ENCODE peak calls at places on chromosome 10, in six cellular contexts. One of them, this sample, is unnamed.

GRCh38 chr10:72257051-72257892 is 16.5 kb upstream of the DDIT4 start:
- DNase-seq in occipital lobe: no peak
- DNase-seq in neural crest cell: no peak
- DNase-seq in RKO: no peak
- DNase-seq in NCI-H2081 treated with DMSO at 0.1 percent for 48 hours: no peak
- DNase-seq in T follicular helper cell: no peak
- DNase-seq in this sample: no peak

GRCh38 chr10:129854796-129855705 is 109.0 kb downstream of the EBF3 start:
- DNase-seq in T follicular helper cell: no peak
- DNase-seq in neural crest cell: no peak
- DNase-seq in occipital lobe: no peak
- DNase-seq in NCI-H2081 treated with DMSO at 0.1 percent for 48 hours: no peak
- DNase-seq in RKO: no peak
- DNase-seq in this sample: no peak

GRCh38 chr10:81081887-81082620 is 544.4 kb downstream of the SH2D4B start:
- DNase-seq in neural crest cell: no peak
- DNase-seq in NCI-H2081 treated with DMSO at 0.1 percent for 48 hours: no peak
- DNase-seq in occipital lobe: no peak
- DNase-seq in RKO: peak; percentile 21
- DNase-seq in T follicular helper cell: no peak
- DNase-seq in this sample: peak; percentile 22

GRCh38 chr10:95500649-95501048 is 60.5 kb downstream of the SORBS1 start:
- DNase-seq in RKO: no peak
- DNase-seq in NCI-H2081 treated with DMSO at 0.1 percent for 48 hours: no peak
- DNase-seq in T follicular helper cell: no peak
- DNase-seq in occipital lobe: no peak
- DNase-seq in neural crest cell: no peak
- DNase-seq in this sample: no peak

GRCh38 chr10:62386401-62387320 is 12.5 kb downstream of the ZNF365 start:
- DNase-seq in T follicular helper cell: no peak
- DNase-seq in NCI-H2081 treated with DMSO at 0.1 percent for 48 hours: no peak
- DNase-seq in neural crest cell: no peak
- DNase-seq in occipital lobe: no peak
- DNase-seq in RKO: no peak
- DNase-seq in this sample: no peak

GRCh38 chr10:59580257-59580863 is 129.3 kb downstream of the SLC16A9 start:
- DNase-seq in neural crest cell: no peak
- DNase-seq in NCI-H2081 treated with DMSO at 0.1 percent for 48 hours: peak; percentile 27
- DNase-seq in occipital lobe: no peak
- DNase-seq in RKO: peak; percentile 46
- DNase-seq in T follicular helper cell: no peak
- DNase-seq in this sample: no peak

GRCh38 chr10:78947226-78947625 is 121.5 kb upstream of the ZMIZ1 start:
- DNase-seq in occipital lobe: no peak
- DNase-seq in NCI-H2081 treated with DMSO at 0.1 percent for 48 hours: no peak
- DNase-seq in T follicular helper cell: no peak
- DNase-seq in RKO: no peak
- DNase-seq in neural crest cell: no peak
- DNase-seq in this sample: no peak

GRCh38 chr10:124677291-124677690 is 66.9 kb downstream of the FAM53B start:
- DNase-seq in occipital lobe: no peak
- DNase-seq in RKO: no peak
- DNase-seq in neural crest cell: peak; percentile 14
- DNase-seq in T follicular helper cell: no peak
- DNase-seq in NCI-H2081 treated with DMSO at 0.1 percent for 48 hours: no peak
- DNase-seq in this sample: no peak

GRCh38 chr10:59904431-59905065 is 1.8 kb downstream of the CCDC6 start:
- DNase-seq in T follicular helper cell: no peak
- DNase-seq in RKO: peak; percentile 20
- DNase-seq in neural crest cell: no peak
- DNase-seq in occipital lobe: no peak
- DNase-seq in NCI-H2081 treated with DMSO at 0.1 percent for 48 hours: no peak
- DNase-seq in this sample: no peak

GRCh38 chr10:71753960-71754505 is 19.3 kb downstream of the VSIR start:
- DNase-seq in NCI-H2081 treated with DMSO at 0.1 percent for 48 hours: no peak
- DNase-seq in occipital lobe: no peak
- DNase-seq in neural crest cell: no peak
- DNase-seq in RKO: no peak
- DNase-seq in T follicular helper cell: no peak
- DNase-seq in this sample: no peak

GRCh38 chr10:101960879-101961395 is 95.0 kb downstream of the ARMH3 start:
- DNase-seq in occipital lobe: no peak
- DNase-seq in T follicular helper cell: no peak
- DNase-seq in RKO: no peak
- DNase-seq in neural crest cell: no peak
- DNase-seq in NCI-H2081 treated with DMSO at 0.1 percent for 48 hours: no peak
- DNase-seq in this sample: no peak

GRCh38 chr10:48444861-48445841 is 138.7 kb downstream of the MAPK8 start:
- DNase-seq in occipital lobe: no peak
- DNase-seq in NCI-H2081 treated with DMSO at 0.1 percent for 48 hours: no peak
- DNase-seq in neural crest cell: no peak
- DNase-seq in RKO: no peak
- DNase-seq in T follicular helper cell: no peak
- DNase-seq in this sample: no peak

GRCh38 chr10:11336703-11337102 is 274.7 kb downstream of the USP6NL start:
- DNase-seq in RKO: no peak
- DNase-seq in occipital lobe: no peak
- DNase-seq in NCI-H2081 treated with DMSO at 0.1 percent for 48 hours: no peak
- DNase-seq in T follicular helper cell: no peak
- DNase-seq in neural crest cell: peak; percentile 29
- DNase-seq in this sample: no peak

GRCh38 chr10:52561322-52561721 is 211.3 kb downstream of the MBL2 start:
- DNase-seq in T follicular helper cell: no peak
- DNase-seq in RKO: no peak
- DNase-seq in neural crest cell: no peak
- DNase-seq in occipital lobe: no peak
- DNase-seq in NCI-H2081 treated with DMSO at 0.1 percent for 48 hours: no peak
- DNase-seq in this sample: no peak

GRCh38 chr10:103473261-103473671 is 5.8 kb downstream of the CALHM3 start:
- DNase-seq in neural crest cell: no peak
- DNase-seq in NCI-H2081 treated with DMSO at 0.1 percent for 48 hours: no peak
- DNase-seq in T follicular helper cell: no peak
- DNase-seq in occipital lobe: no peak
- DNase-seq in RKO: no peak
- DNase-seq in this sample: no peak

GRCh38 chr10:102473445-102474331 is 22.3 kb upstream of the C10orf95 start:
- DNase-seq in T follicular helper cell: no peak
- DNase-seq in neural crest cell: no peak
- DNase-seq in NCI-H2081 treated with DMSO at 0.1 percent for 48 hours: no peak
- DNase-seq in occipital lobe: no peak
- DNase-seq in RKO: no peak
- DNase-seq in this sample: no peak

GRCh38 chr10:31808258-31809218 is 120.1 kb downstream of the ARHGAP12 start:
- DNase-seq in RKO: peak; percentile 84
- DNase-seq in occipital lobe: no peak
- DNase-seq in NCI-H2081 treated with DMSO at 0.1 percent for 48 hours: no peak
- DNase-seq in T follicular helper cell: no peak
- DNase-seq in neural crest cell: no peak
- DNase-seq in this sample: peak; percentile 11

GRCh38 chr10:46080886-46081285 is 34.8 kb upstream of the MSMB start:
- DNase-seq in occipital lobe: no peak
- DNase-seq in neural crest cell: no peak
- DNase-seq in NCI-H2081 treated with DMSO at 0.1 percent for 48 hours: no peak
- DNase-seq in RKO: no peak
- DNase-seq in T follicular helper cell: no peak
- DNase-seq in this sample: no peak